ENCODE peak calls at places on chromosome 11, in nine cellular contexts. One of them, this sample, is unnamed.

GRCh38 chr11:22634897-22635629 is 9.4 kb upstream of the FANCF start:
- DNase-seq in coronary artery: no peak
- DNase-seq in fibroblast of lung: peak
- DNase-seq in mucosa of descending colon: no peak
- DNase-seq in IMR-90: peak
- DNase-seq in brain microvascular endothelial cell: peak
- DNase-seq in esophagus squamous epithelium: no peak
- DNase-seq in ovary: no peak
- DNase-seq in adrenal gland: no peak
- DNase-seq in this sample: peak

GRCh38 chr11:122843281-122844150 is 5.2 kb downstream of the CRTAM start:
- DNase-seq in fibroblast of lung: no peak
- DNase-seq in IMR-90: no peak
- DNase-seq in coronary artery: no peak
- DNase-seq in adrenal gland: no peak
- DNase-seq in mucosa of descending colon: no peak
- DNase-seq in esophagus squamous epithelium: no peak
- DNase-seq in brain microvascular endothelial cell: no peak
- DNase-seq in ovary: no peak
- DNase-seq in this sample: no peak

GRCh38 chr11:79393362-79394043 is 47.3 kb downstream of the TENM4 start:
- DNase-seq in ovary: no peak
- DNase-seq in adrenal gland: no peak
- DNase-seq in brain microvascular endothelial cell: no peak
- DNase-seq in mucosa of descending colon: no peak
- DNase-seq in fibroblast of lung: no peak
- DNase-seq in IMR-90: no peak
- DNase-seq in esophagus squamous epithelium: no peak
- DNase-seq in coronary artery: no peak
- DNase-seq in this sample: no peak

GRCh38 chr11:59102259-59102765 is 4.7 kb upstream of the FAM111B start:
- DNase-seq in esophagus squamous epithelium: no peak
- DNase-seq in brain microvascular endothelial cell: peak
- DNase-seq in ovary: peak
- DNase-seq in coronary artery: no peak
- DNase-seq in adrenal gland: peak
- DNase-seq in fibroblast of lung: peak
- DNase-seq in IMR-90: peak
- DNase-seq in mucosa of descending colon: peak
- DNase-seq in this sample: peak

GRCh38 chr11:132409591-132410375 is 1039.4 kb downstream of the NTM start:
- DNase-seq in ovary: no peak
- DNase-seq in fibroblast of lung: no peak
- DNase-seq in adrenal gland: no peak
- DNase-seq in IMR-90: no peak
- DNase-seq in mucosa of descending colon: no peak
- DNase-seq in esophagus squamous epithelium: no peak
- DNase-seq in coronary artery: no peak
- DNase-seq in brain microvascular endothelial cell: no peak
- DNase-seq in this sample: no peak

GRCh38 chr11:61162092-61162935 is 1.1 kb upstream of the VPS37C start:
- DNase-seq in mucosa of descending colon: no peak
- DNase-seq in coronary artery: no peak
- DNase-seq in adrenal gland: no peak
- DNase-seq in fibroblast of lung: peak
- DNase-seq in ovary: no peak
- DNase-seq in IMR-90: peak
- DNase-seq in brain microvascular endothelial cell: peak
- DNase-seq in esophagus squamous epithelium: no peak
- DNase-seq in this sample: peak

GRCh38 chr11:8087185-8087584 is 6.2 kb downstream of the TUB start:
- DNase-seq in ovary: no peak
- DNase-seq in coronary artery: no peak
- DNase-seq in IMR-90: no peak
- DNase-seq in adrenal gland: no peak
- DNase-seq in mucosa of descending colon: no peak
- DNase-seq in fibroblast of lung: no peak
- DNase-seq in brain microvascular endothelial cell: no peak
- DNase-seq in esophagus squamous epithelium: no peak
- DNase-seq in this sample: no peak

GRCh38 chr11:113553235-113553634 is 78.0 kb upstream of the DRD2 start:
- DNase-seq in coronary artery: no peak
- DNase-seq in adrenal gland: no peak
- DNase-seq in fibroblast of lung: peak
- DNase-seq in brain microvascular endothelial cell: peak
- DNase-seq in mucosa of descending colon: no peak
- DNase-seq in IMR-90: peak
- DNase-seq in esophagus squamous epithelium: no peak
- DNase-seq in ovary: no peak
- DNase-seq in this sample: peak

GRCh38 chr11:22459053-22459452 is 120.9 kb downstream of the SLC17A6 start:
- DNase-seq in adrenal gland: no peak
- DNase-seq in coronary artery: no peak
- DNase-seq in fibroblast of lung: peak
- DNase-seq in esophagus squamous epithelium: no peak
- DNase-seq in ovary: no peak
- DNase-seq in brain microvascular endothelial cell: peak
- DNase-seq in IMR-90: peak
- DNase-seq in mucosa of descending colon: no peak
- DNase-seq in this sample: peak

GRCh38 chr11:132718711-132719641 is 813.3 kb downstream of the OPCML start:
- DNase-seq in fibroblast of lung: peak
- DNase-seq in coronary artery: no peak
- DNase-seq in ovary: no peak
- DNase-seq in brain microvascular endothelial cell: peak
- DNase-seq in esophagus squamous epithelium: no peak
- DNase-seq in adrenal gland: no peak
- DNase-seq in mucosa of descending colon: no peak
- DNase-seq in IMR-90: peak
- DNase-seq in this sample: no peak

GRCh38 chr11:120180571-120181445 is 30.0 kb upstream of the OAF start:
- DNase-seq in ovary: peak
- DNase-seq in brain microvascular endothelial cell: peak
- DNase-seq in adrenal gland: no peak
- DNase-seq in mucosa of descending colon: no peak
- DNase-seq in esophagus squamous epithelium: no peak
- DNase-seq in fibroblast of lung: peak
- DNase-seq in IMR-90: peak
- DNase-seq in coronary artery: peak
- DNase-seq in this sample: peak

GRCh38 chr11:10494636-10495463 is 39.8 kb downstream of the AMPD3 start:
- DNase-seq in fibroblast of lung: no peak
- DNase-seq in adrenal gland: no peak
- DNase-seq in ovary: no peak
- DNase-seq in coronary artery: peak
- DNase-seq in mucosa of descending colon: no peak
- DNase-seq in IMR-90: no peak
- DNase-seq in esophagus squamous epithelium: no peak
- DNase-seq in brain microvascular endothelial cell: no peak
- DNase-seq in this sample: no peak

GRCh38 chr11:65389294-65389980 is 3.0 kb downstream of the FRMD8 start:
- DNase-seq in coronary artery: no peak
- DNase-seq in mucosa of descending colon: no peak
- DNase-seq in ovary: no peak
- DNase-seq in adrenal gland: no peak
- DNase-seq in brain microvascular endothelial cell: no peak
- DNase-seq in fibroblast of lung: no peak
- DNase-seq in IMR-90: no peak
- DNase-seq in esophagus squamous epithelium: no peak
- DNase-seq in this sample: no peak

GRCh38 chr11:29093416-29093815 is 923.4 kb downstream of the KCNA4 start:
- DNase-seq in adrenal gland: no peak
- DNase-seq in IMR-90: peak
- DNase-seq in brain microvascular endothelial cell: no peak
- DNase-seq in ovary: no peak
- DNase-seq in coronary artery: no peak
- DNase-seq in esophagus squamous epithelium: no peak
- DNase-seq in mucosa of descending colon: no peak
- DNase-seq in fibroblast of lung: peak
- DNase-seq in this sample: no peak

GRCh38 chr11:62958547-62959071 is 26.2 kb downstream of the SLC22A6 start:
- DNase-seq in adrenal gland: peak
- DNase-seq in fibroblast of lung: no peak
- DNase-seq in IMR-90: peak
- DNase-seq in brain microvascular endothelial cell: peak
- DNase-seq in esophagus squamous epithelium: no peak
- DNase-seq in ovary: no peak
- DNase-seq in mucosa of descending colon: no peak
- DNase-seq in coronary artery: no peak
- DNase-seq in this sample: peak

GRCh38 chr11:12719221-12719620 is 45.0 kb downstream of the TEAD1 start:
- DNase-seq in fibroblast of lung: peak
- DNase-seq in IMR-90: peak
- DNase-seq in mucosa of descending colon: no peak
- DNase-seq in brain microvascular endothelial cell: no peak
- DNase-seq in coronary artery: no peak
- DNase-seq in esophagus squamous epithelium: no peak
- DNase-seq in adrenal gland: no peak
- DNase-seq in ovary: no peak
- DNase-seq in this sample: peak

GRCh38 chr11:1087961-1088926 is 13.6 kb downstream of the MUC2 start:
- DNase-seq in mucosa of descending colon: peak
- DNase-seq in ovary: no peak
- DNase-seq in esophagus squamous epithelium: no peak
- DNase-seq in IMR-90: no peak
- DNase-seq in fibroblast of lung: no peak
- DNase-seq in coronary artery: no peak
- DNase-seq in adrenal gland: peak
- DNase-seq in brain microvascular endothelial cell: no peak
- DNase-seq in this sample: no peak

GRCh38 chr11:118088531-118088930 is 1.8 kb upstream of the SMIM35 start:
- DNase-seq in coronary artery: no peak
- DNase-seq in brain microvascular endothelial cell: peak
- DNase-seq in ovary: no peak
- DNase-seq in fibroblast of lung: no peak
- DNase-seq in IMR-90: no peak
- DNase-seq in adrenal gland: peak
- DNase-seq in mucosa of descending colon: peak
- DNase-seq in esophagus squamous epithelium: no peak
- DNase-seq in this sample: no peak

GRCh38 chr11:27688076-27688475 is 12.2 kb downstream of the BDNF start:
- DNase-seq in coronary artery: no peak
- DNase-seq in fibroblast of lung: no peak
- DNase-seq in ovary: no peak
- DNase-seq in esophagus squamous epithelium: no peak
- DNase-seq in IMR-90: no peak
- DNase-seq in adrenal gland: no peak
- DNase-seq in mucosa of descending colon: no peak
- DNase-seq in brain microvascular endothelial cell: no peak
- DNase-seq in this sample: no peak

GRCh38 chr11:57646756-57647303 is 2.9 kb downstream of the YPEL4 start:
- DNase-seq in coronary artery: no peak
- DNase-seq in esophagus squamous epithelium: no peak
- DNase-seq in adrenal gland: no peak
- DNase-seq in mucosa of descending colon: no peak
- DNase-seq in fibroblast of lung: no peak
- DNase-seq in ovary: peak
- DNase-seq in brain microvascular endothelial cell: no peak
- DNase-seq in IMR-90: no peak
- DNase-seq in this sample: no peak

GRCh38 chr11:119729581-119730346 is 764 bp upstream of the NECTIN1 start:
- DNase-seq in coronary artery: peak
- DNase-seq in fibroblast of lung: peak
- DNase-seq in IMR-90: peak
- DNase-seq in mucosa of descending colon: peak
- DNase-seq in esophagus squamous epithelium: no peak
- DNase-seq in adrenal gland: peak
- DNase-seq in brain microvascular endothelial cell: peak
- DNase-seq in ovary: peak
- DNase-seq in this sample: peak

GRCh38 chr11:66625752-66626149 is 9.3 kb downstream of the RBM14 start:
- DNase-seq in adrenal gland: no peak
- DNase-seq in esophagus squamous epithelium: no peak
- DNase-seq in ovary: no peak
- DNase-seq in fibroblast of lung: no peak
- DNase-seq in coronary artery: no peak
- DNase-seq in brain microvascular endothelial cell: no peak
- DNase-seq in mucosa of descending colon: no peak
- DNase-seq in IMR-90: no peak
- DNase-seq in this sample: no peak
- TF ChIP-seq CTCF in adrenal gland: no peak
- TF ChIP-seq CTCF in esophagus squamous epithelium: no peak
- TF ChIP-seq CTCF in ovary: no peak
- TF ChIP-seq CTCF in fibroblast of lung: no peak
- TF ChIP-seq CTCF in coronary artery: no peak
- TF ChIP-seq CTCF in brain microvascular endothelial cell: no peak
- TF ChIP-seq CTCF in mucosa of descending colon: no peak
- TF ChIP-seq CTCF in IMR-90: no peak
- TF ChIP-seq CTCF in this sample: no peak

DNA sequence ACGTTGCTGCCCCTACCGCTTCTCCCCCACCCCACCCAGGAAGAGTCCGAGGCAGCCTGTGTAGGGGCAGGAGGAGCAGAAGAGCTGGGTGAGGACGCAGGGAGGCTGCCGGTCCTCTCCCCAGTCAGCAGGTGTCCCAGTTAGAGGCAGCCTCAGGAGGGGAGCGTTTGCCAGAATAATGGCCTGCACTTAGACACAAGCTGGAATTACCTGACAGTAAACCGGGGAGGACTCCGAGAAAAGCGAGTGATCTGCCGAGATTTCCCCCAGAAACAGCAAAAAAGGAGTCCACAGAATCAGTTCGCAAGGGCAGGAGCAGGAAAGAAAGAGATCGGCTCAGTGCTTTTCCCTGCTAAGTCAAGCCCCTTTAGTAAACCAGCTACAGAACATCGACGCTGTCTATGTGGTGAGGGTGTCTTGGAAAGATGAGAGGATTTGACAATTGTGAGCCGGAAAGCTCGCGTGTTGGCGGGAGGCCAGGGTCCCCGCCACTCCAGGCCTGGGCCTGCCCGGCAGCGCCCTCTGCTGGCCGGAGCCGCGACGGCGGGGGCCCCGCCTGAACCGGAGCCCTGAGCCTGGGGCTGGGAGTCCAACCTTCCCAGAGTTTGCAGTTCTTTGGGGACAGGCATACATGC is 17.7 kb upstream of the THRSP start:
- DNase-seq in coronary artery: peak
- DNase-seq in ovary: peak
- DNase-seq in mucosa of descending colon: peak
- DNase-seq in brain microvascular endothelial cell: peak
- DNase-seq in IMR-90: peak
- DNase-seq in adrenal gland: peak
- DNase-seq in esophagus squamous epithelium: no peak
- DNase-seq in fibroblast of lung: peak
- DNase-seq in this sample: peak
- H3K4me3 ChIP-seq in coronary artery: peak
- H3K4me3 ChIP-seq in ovary: peak
- H3K4me3 ChIP-seq in mucosa of descending colon: no peak
- H3K4me3 ChIP-seq in brain microvascular endothelial cell: peak
- H3K4me3 ChIP-seq in IMR-90: peak
- H3K4me3 ChIP-seq in adrenal gland: peak
- H3K4me3 ChIP-seq in esophagus squamous epithelium: peak
- H3K4me3 ChIP-seq in fibroblast of lung: peak
- H3K4me3 ChIP-seq in this sample: peak

GRCh38 chr11:125257185-125257584 is 92.6 kb downstream of the PKNOX2 start:
- DNase-seq in adrenal gland: no peak
- DNase-seq in fibroblast of lung: no peak
- DNase-seq in coronary artery: no peak
- DNase-seq in IMR-90: no peak
- DNase-seq in esophagus squamous epithelium: no peak
- DNase-seq in mucosa of descending colon: no peak
- DNase-seq in brain microvascular endothelial cell: no peak
- DNase-seq in ovary: no peak
- DNase-seq in this sample: no peak
- TF ChIP-seq CTCF in adrenal gland: no peak
- TF ChIP-seq CTCF in fibroblast of lung: peak
- TF ChIP-seq CTCF in coronary artery: no peak
- TF ChIP-seq CTCF in IMR-90: peak
- TF ChIP-seq CTCF in esophagus squamous epithelium: no peak
- TF ChIP-seq CTCF in mucosa of descending colon: no peak
- TF ChIP-seq CTCF in brain microvascular endothelial cell: peak
- TF ChIP-seq CTCF in ovary: no peak
- TF ChIP-seq CTCF in this sample: peak

GRCh38 chr11:33259869-33260268 is 2.7 kb downstream of the HIPK3 start:
- DNase-seq in fibroblast of lung: no peak
- DNase-seq in esophagus squamous epithelium: no peak
- DNase-seq in mucosa of descending colon: no peak
- DNase-seq in coronary artery: no peak
- DNase-seq in ovary: no peak
- DNase-seq in adrenal gland: no peak
- DNase-seq in brain microvascular endothelial cell: no peak
- DNase-seq in IMR-90: peak
- DNase-seq in this sample: no peak
- H3K4me3 ChIP-seq in fibroblast of lung: peak
- H3K4me3 ChIP-seq in esophagus squamous epithelium: peak
- H3K4me3 ChIP-seq in mucosa of descending colon: no peak
- H3K4me3 ChIP-seq in coronary artery: peak
- H3K4me3 ChIP-seq in ovary: peak
- H3K4me3 ChIP-seq in adrenal gland: peak
- H3K4me3 ChIP-seq in brain microvascular endothelial cell: peak
- H3K4me3 ChIP-seq in IMR-90: peak
- H3K4me3 ChIP-seq in this sample: peak

This sample was measured in fibroblast of mammary gland.